ENCODE peak calls at places on chromosomes 5 and 9, in four cellular contexts. F is HL-60, T is IMR-90, Q is HepG2. A is an unnamed sample.

GRCh38 chr5:60883229-60883628 is 39.2 kb upstream of the ELOVL7 start:
- DNase-seq in T (no peak), F (no peak), Q (peak; percentile 29), A (no peak)

GRCh38 chr9:34579819-34580185 is 9.7 kb downstream of the CNTFR start:
- DNase-seq in Q (no peak), T (no peak), F (no peak), A (no peak)

GRCh38 chr5:135999396-136000139 is 29.2 kb upstream of the TGFBI start:
- DNase-seq in Q (no peak), T (peak; percentile 97), F (no peak), A (no peak)

GRCh38 chr9:130962418-130963316 is 23.6 kb upstream of the FIBCD1 start:
- DNase-seq in Q (no peak), T (peak; percentile 95), F (no peak), A (no peak)

GRCh38 chr5:59157001-59157527 is 574.2 kb downstream of the RAB3C start:
- DNase-seq in T (no peak), F (no peak), Q (no peak), A (no peak)

GRCh38 chr5:37814699-37815098 is 25.1 kb downstream of the GDNF start:
- DNase-seq in T (peak; percentile 41), Q (no peak), F (no peak), A (no peak)

GRCh38 chr9:90100014-90100413 is 495.2 kb downstream of the GADD45G start:
- DNase-seq in T (no peak), Q (no peak), F (no peak), A (no peak)

GRCh38 chr5:164679461-164679860 is 1174.0 kb downstream of the MAT2B start:
- DNase-seq in F (no peak), Q (no peak), T (no peak), A (peak; percentile 33)

GRCh38 chr5:36722913-36723312 is 116.5 kb downstream of the SLC1A3 start:
- DNase-seq in Q (no peak), F (no peak), T (peak; percentile 10), A (no peak)

GRCh38 chr5:52735139-52735538 is 52.6 kb upstream of the ITGA1 start:
- DNase-seq in Q (no peak), T (peak; percentile 6), F (no peak), A (no peak)

GRCh38 chr9:89953824-89954223 is 349.0 kb downstream of the GADD45G start:
- DNase-seq in Q (no peak), T (no peak), F (no peak), A (no peak)

GRCh38 chr9:112489039-112489546 is 2.5 kb downstream of the KIAA1958 start:
- DNase-seq in F (no peak), Q (peak; percentile 46), T (no peak), A (no peak)

GRCh38 chr9:127311239-127311741 is 46.7 kb downstream of the GARNL3 start:
- DNase-seq in F (no peak), Q (peak; percentile 30), T (peak; percentile 36), A (peak; percentile 60)

GRCh38 chr5:1636981-1637638 is 113.3 kb upstream of the LPCAT1 start:
- DNase-seq in F (no peak), T (no peak), Q (no peak), A (no peak)

GRCh38 chr9:94250456-94250855 is 8.6 kb upstream of the ZNF169 start:
- DNase-seq in Q (no peak), F (no peak), T (no peak), A (no peak)

GRCh38 chr9:128611600-128612394 is 44.9 kb downstream of the DYNC2I2 start:
- DNase-seq in F (no peak), Q (no peak), T (no peak), A (no peak)

GRCh38 chr9:13728121-13728520 is 448.6 kb upstream of the MPDZ start:
- DNase-seq in F (no peak), T (no peak), Q (no peak), A (peak; percentile 78)

GRCh38 chr5:146647656-146648199 is 131.7 kb upstream of the GPR151 start:
- DNase-seq in F (no peak), T (no peak), Q (no peak), A (no peak)

GRCh38 chr5:173412566-173412965 is 84.4 kb upstream of the STC2 start:
- DNase-seq in Q (no peak), T (peak; percentile 66), F (no peak), A (no peak)

GRCh38 chr5:35736280-35736679 is 118.6 kb downstream of the SPEF2 start:
- DNase-seq in T (peak; percentile 8), F (peak; percentile 3), Q (no peak), A (no peak)

GRCh38 chr5:68137451-68138190 is 77.9 kb upstream of the PIK3R1 start:
- DNase-seq in F (no peak), T (peak; percentile 16), Q (no peak), A (no peak)

GRCh38 chr9:129264388-129264787 is 86.3 kb upstream of the IER5L start:
- DNase-seq in F (no peak), Q (no peak), T (no peak), A (no peak)

GRCh38 chr9:72873456-72873855 is 79.4 kb downstream of the ALDH1A1 start:
- DNase-seq in Q (no peak), T (no peak), F (no peak), A (no peak)

GRCh38 chr9:72875221-72875620 is 77.6 kb downstream of the ALDH1A1 start:
- DNase-seq in T (no peak), Q (no peak), F (no peak), A (no peak)

GRCh38 chr9:72872718-72873117 is 80.1 kb downstream of the ALDH1A1 start:
- DNase-seq in T (no peak), F (no peak), Q (no peak), A (no peak)

GRCh38 chr9:72874344-72874743 is 78.5 kb downstream of the ALDH1A1 start:
- DNase-seq in T (no peak), Q (no peak), F (no peak), A (no peak)

GRCh38 chr9:72871685-72872084 is 81.2 kb downstream of the ALDH1A1 start:
- DNase-seq in T (peak; percentile 1), F (no peak), Q (peak; percentile 16), A (no peak)
- H3K4me3 ChIP-seq in T (no peak overlapping the region), F (no peak overlapping the region), Q (no peak overlapping the region), A (no peak overlapping the region)

GRCh38 chr5:106757672-106758071 is 913.1 kb downstream of the EFNA5 start:
- DNase-seq in T (no peak), Q (no peak), F (no peak), A (no peak)

GRCh38 chr5:106755789-106756188 is 914.9 kb downstream of the EFNA5 start:
- DNase-seq in T (no peak), Q (no peak), F (no peak), A (no peak)

GRCh38 chr5:106759152-106759551 is 911.6 kb downstream of the EFNA5 start:
- DNase-seq in Q (no peak), T (no peak), F (no peak), A (no peak)

GRCh38 chr5:106759581-106759980 is 911.2 kb downstream of the EFNA5 start:
- DNase-seq in F (no peak), T (peak; percentile 25), Q (no peak), A (peak; percentile 17)

GRCh38 chr5:106755066-106755465 is 915.7 kb downstream of the EFNA5 start:
- DNase-seq in Q (no peak), T (no peak), F (no peak), A (no peak)
- TF ChIP-seq CTCF in Q (no peak), T (no peak), F (no peak), A (no peak)

GRCh38 chr9:136201609-136202448 is 3.1 kb downstream of the LHX3 start:
- DNase-seq in F (no peak), T (no peak), Q (no peak), A (no peak)
- H3K4me3 ChIP-seq in F (no peak overlapping the region), T (no peak overlapping the region), Q (no peak overlapping the region), A (no peak overlapping the region)

GRCh38 chr9:134533850-134534585 is 107.6 kb upstream of the COL5A1 start:
- DNase-seq in Q (no peak), F (no peak), T (peak; percentile 25), A (no peak)

GRCh38 chr9:134531251-134531970 is 110.2 kb upstream of the COL5A1 start:
- DNase-seq in T (no peak), Q (no peak), F (no peak), A (no peak)

GRCh38 chr9:134534661-134535080 is 106.9 kb upstream of the COL5A1 start:
- DNase-seq in T (peak; percentile 88), F (no peak), Q (no peak), A (peak; percentile 50)

GRCh38 chr9:134530724-134531123 is 110.9 kb upstream of the COL5A1 start:
- DNase-seq in F (no peak), T (no peak), Q (no peak), A (no peak)

DNA sequence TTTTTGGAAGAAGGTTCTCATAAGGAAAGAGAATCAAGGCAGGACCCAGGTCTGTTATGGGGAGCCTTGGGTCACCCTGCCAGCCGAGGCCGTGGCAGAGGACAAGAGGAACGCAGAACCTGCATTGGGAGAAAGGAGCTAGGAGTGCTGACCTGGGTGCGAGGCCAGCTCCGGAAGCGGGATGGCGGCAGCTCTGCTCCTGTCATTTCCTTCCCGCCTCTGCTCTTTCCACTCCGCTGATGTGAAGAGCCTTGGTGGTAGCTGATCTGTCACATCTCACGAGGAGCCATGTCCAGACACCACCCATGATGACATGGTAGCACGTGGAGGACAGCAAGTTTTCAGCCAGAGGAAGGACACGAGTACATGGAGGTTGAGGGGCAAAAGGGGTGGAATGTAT is 109.5 kb upstream of the COL5A1 start:
- DNase-seq in Q (no peak), F (no peak), T (no peak), A (no peak)
- TF ChIP-seq CTCF in Q (no peak), F (no peak), T (no peak), A (no peak)

GRCh38 chr9:71302776-71303175 is 181.4 kb upstream of the TRPM3 start:
- DNase-seq in F (no peak), Q (no peak), T (no peak), A (no peak)
- H3K4me3 ChIP-seq in F (no peak overlapping the region), Q (no peak overlapping the region), T (no peak overlapping the region), A (no peak overlapping the region)